ENCODE peak calls at places on chromosomes 13 and 19, in six cellular contexts. One of them, this sample, is unnamed.

GRCh38 chr19:41696402-41697197 is 8.5 kb upstream of the CEACAM7 start:
- DNase-seq in H9: peak
- DNase-seq in H1: no peak
- DNase-seq in neuronal stem cell: no peak
- DNase-seq in mesenchymal stem cell: no peak
- DNase-seq in IMR-90: no peak
- DNase-seq in this sample: no peak

GRCh38 chr19:6228523-6229215 is 51.1 kb downstream of the MLLT1 start:
- DNase-seq in neuronal stem cell: no peak
- DNase-seq in H9: no peak
- DNase-seq in IMR-90: no peak
- DNase-seq in mesenchymal stem cell: no peak
- DNase-seq in H1: no peak
- DNase-seq in this sample: no peak

GRCh38 chr19:17687141-17687856 is 855 bp downstream of the UNC13A start:
- DNase-seq in neuronal stem cell: no peak
- DNase-seq in mesenchymal stem cell: no peak
- DNase-seq in H9: peak
- DNase-seq in H1: no peak
- DNase-seq in IMR-90: no peak
- DNase-seq in this sample: no peak

GRCh38 chr19:632228-633067 is 889 bp downstream of the POLRMT start:
- DNase-seq in neuronal stem cell: peak
- DNase-seq in mesenchymal stem cell: peak
- DNase-seq in H1: no peak
- DNase-seq in H9: peak
- DNase-seq in IMR-90: peak
- DNase-seq in this sample: peak

GRCh38 chr19:13078897-13079541 is 23.6 kb downstream of the LYL1 start:
- DNase-seq in neuronal stem cell: no peak
- DNase-seq in IMR-90: no peak
- DNase-seq in H1: no peak
- DNase-seq in H9: no peak
- DNase-seq in mesenchymal stem cell: no peak
- DNase-seq in this sample: no peak

GRCh38 chr19:10995926-10996600 is 35.2 kb downstream of the SMARCA4 start:
- DNase-seq in neuronal stem cell: no peak
- DNase-seq in H9: no peak
- DNase-seq in H1: no peak
- DNase-seq in IMR-90: no peak
- DNase-seq in mesenchymal stem cell: no peak
- DNase-seq in this sample: no peak

GRCh38 chr13:33514362-33514761 is 228.8 kb upstream of the STARD13 start:
- DNase-seq in H1: no peak
- DNase-seq in IMR-90: no peak
- DNase-seq in H9: peak
- DNase-seq in mesenchymal stem cell: no peak
- DNase-seq in neuronal stem cell: no peak
- DNase-seq in this sample: no peak

GRCh38 chr13:111508164-111508870 is 187.9 kb downstream of the TEX29 start:
- DNase-seq in neuronal stem cell: no peak
- DNase-seq in IMR-90: no peak
- DNase-seq in H9: no peak
- DNase-seq in H1: no peak
- DNase-seq in mesenchymal stem cell: no peak
- DNase-seq in this sample: no peak

GRCh38 chr19:17333611-17334413 is 843 bp downstream of the ANO8 start:
- DNase-seq in H1: no peak
- DNase-seq in neuronal stem cell: no peak
- DNase-seq in mesenchymal stem cell: peak
- DNase-seq in H9: peak
- DNase-seq in IMR-90: peak
- DNase-seq in this sample: peak

GRCh38 chr13:106986687-106987434 is 418.9 kb upstream of the ARGLU1 start:
- DNase-seq in neuronal stem cell: no peak
- DNase-seq in mesenchymal stem cell: no peak
- DNase-seq in H9: no peak
- DNase-seq in IMR-90: no peak
- DNase-seq in H1: no peak
- DNase-seq in this sample: peak

GRCh38 chr19:9936151-9937000 is at the start of gene OLFM2:
- DNase-seq in mesenchymal stem cell: no peak
- DNase-seq in neuronal stem cell: peak
- DNase-seq in H9: peak
- DNase-seq in H1: no peak
- DNase-seq in IMR-90: no peak
- DNase-seq in this sample: no peak
- H3K4ac ChIP-seq in mesenchymal stem cell: no peak
- H3K4ac ChIP-seq in neuronal stem cell: peak
- H3K4ac ChIP-seq in H9: no peak
- H3K4ac ChIP-seq in H1: peak
- H3K4ac ChIP-seq in IMR-90: peak
- H3K4ac ChIP-seq in this sample: no peak

DNA sequence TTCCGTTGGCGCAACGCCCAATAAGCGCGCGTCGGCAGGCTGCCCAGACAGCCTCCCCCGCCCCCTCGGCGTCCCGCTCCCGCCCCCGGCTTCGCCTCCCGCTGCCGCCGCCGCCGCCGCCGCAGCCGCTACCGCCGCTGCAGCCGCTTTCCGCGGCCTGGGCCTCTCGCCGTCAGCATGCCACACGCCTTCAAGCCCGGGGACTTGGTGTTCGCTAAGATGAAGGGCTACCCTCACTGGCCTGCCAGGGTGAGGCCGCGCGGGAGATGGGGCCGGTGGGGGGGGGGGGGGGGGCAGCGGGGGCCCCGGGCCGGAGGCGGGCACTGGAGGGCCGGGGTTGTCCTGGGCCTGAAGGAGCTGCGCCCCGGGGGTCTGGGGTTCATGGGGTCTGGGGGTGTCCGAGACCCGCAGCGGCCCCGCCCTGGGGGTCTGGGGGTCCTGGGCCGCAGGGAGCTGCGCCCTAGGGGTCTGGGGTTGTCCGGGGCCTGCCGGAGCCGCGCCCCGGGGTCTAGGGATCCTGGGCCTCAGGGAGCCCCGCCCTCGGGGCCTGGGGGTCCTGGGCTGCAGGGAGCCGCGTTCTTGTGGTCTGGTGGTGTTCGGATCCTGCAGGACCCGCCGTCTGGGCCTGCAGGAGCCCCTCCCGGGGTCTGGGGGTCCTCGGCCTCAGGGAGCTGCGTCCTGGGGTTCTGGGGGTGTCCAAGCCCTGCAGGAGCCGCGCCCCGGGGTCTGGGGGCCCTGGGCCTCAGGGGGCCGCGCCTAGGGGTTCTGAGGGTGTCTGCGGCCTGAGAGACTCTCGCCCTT is at the start of gene HDGFL2:
- DNase-seq in mesenchymal stem cell: no peak
- DNase-seq in H9: no peak
- DNase-seq in neuronal stem cell: no peak
- DNase-seq in H1: no peak
- DNase-seq in IMR-90: no peak
- DNase-seq in this sample: no peak
- H4K8ac ChIP-seq in mesenchymal stem cell: peak
- H4K8ac ChIP-seq in H9: no peak
- H4K8ac ChIP-seq in neuronal stem cell: no peak
- H4K8ac ChIP-seq in H1: no peak
- H4K8ac ChIP-seq in IMR-90: peak
- H4K8ac ChIP-seq in this sample: peak

DNA sequence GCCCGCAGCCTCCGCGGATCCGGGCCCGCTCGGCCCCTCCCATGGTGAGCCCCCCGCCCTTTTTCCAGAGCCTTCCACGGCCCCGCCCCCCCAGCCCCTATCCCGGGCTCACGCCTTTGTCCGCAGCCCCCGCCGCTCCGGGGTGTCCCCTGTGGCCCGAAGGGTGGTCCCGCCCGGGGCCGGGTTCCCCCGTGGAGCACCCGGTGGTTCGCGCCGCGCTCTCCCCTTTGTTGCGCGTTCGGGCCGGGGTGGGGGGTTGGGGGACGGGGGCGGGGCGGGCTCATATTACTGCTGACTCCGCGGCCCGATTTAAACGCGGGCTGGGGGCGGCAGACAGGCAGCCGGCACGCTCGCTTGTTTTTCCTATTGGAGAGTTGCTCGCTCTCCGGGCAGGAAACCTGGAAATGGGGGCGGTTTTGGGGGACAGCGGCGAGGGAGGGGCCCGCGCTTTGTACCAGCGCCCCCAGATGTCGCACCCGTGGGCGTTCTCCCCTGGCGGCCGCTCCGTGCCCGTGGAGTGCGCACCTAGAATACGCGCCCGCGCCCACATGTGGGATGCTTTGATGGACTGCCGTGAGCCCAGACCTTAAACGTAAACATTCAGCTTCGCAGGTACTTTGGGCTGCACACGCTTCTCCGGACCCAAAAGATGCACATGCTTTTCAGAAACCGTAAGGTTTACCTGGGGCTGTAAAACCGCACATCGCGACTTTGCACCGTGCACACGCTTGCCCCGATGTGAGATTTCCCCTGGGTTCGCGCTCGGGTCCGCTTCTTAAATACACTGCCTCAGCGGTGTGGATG is 699 bp downstream of the PTOV1 start:
- DNase-seq in H9: peak
- DNase-seq in H1: no peak
- DNase-seq in IMR-90: no peak
- DNase-seq in mesenchymal stem cell: no peak
- DNase-seq in neuronal stem cell: no peak
- DNase-seq in this sample: peak
- H2AFZ ChIP-seq in H9: no peak
- H2AFZ ChIP-seq in H1: no peak
- H2AFZ ChIP-seq in IMR-90: peak
- H2AFZ ChIP-seq in mesenchymal stem cell: no peak
- H2AFZ ChIP-seq in neuronal stem cell: peak
- H2AFZ ChIP-seq in this sample: peak

DNA sequence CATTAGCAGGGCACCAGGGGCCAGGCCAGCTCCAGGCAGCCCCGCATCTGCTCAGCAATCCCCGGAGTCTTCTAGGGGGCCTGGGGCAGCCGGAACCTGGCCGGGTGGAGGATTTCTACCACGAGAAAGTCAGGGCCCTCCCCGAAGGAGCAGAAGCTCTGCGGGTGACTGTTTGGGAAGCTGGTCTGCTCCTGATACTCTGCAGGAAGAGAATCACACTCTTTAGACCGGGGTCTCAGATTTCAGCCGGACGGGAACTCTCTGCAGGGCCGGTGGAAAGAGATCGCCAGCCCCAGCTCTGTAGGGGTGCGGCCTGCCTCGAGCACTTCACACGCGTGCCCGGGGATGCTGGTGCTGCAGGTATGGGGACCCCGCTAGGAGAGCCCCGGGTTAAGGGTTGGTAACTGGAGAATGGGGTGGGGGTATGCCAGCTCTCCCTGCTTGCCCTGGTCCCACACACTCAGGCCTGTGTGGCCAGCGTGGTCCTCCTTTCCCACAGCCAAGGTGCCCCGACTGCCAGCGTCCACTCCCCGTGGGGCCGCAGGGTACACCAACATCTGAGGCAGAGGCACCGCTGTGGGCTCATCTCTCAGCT is 20.1 kb downstream of the RASA3 start:
- DNase-seq in IMR-90: peak
- DNase-seq in H9: no peak
- DNase-seq in neuronal stem cell: no peak
- DNase-seq in mesenchymal stem cell: no peak
- DNase-seq in H1: no peak
- DNase-seq in this sample: no peak
- H3K4ac ChIP-seq in IMR-90: peak
- H3K4ac ChIP-seq in H9: no peak
- H3K4ac ChIP-seq in neuronal stem cell: peak
- H3K4ac ChIP-seq in mesenchymal stem cell: peak
- H3K4ac ChIP-seq in H1: no peak
- H3K4ac ChIP-seq in this sample: no peak

DNA sequence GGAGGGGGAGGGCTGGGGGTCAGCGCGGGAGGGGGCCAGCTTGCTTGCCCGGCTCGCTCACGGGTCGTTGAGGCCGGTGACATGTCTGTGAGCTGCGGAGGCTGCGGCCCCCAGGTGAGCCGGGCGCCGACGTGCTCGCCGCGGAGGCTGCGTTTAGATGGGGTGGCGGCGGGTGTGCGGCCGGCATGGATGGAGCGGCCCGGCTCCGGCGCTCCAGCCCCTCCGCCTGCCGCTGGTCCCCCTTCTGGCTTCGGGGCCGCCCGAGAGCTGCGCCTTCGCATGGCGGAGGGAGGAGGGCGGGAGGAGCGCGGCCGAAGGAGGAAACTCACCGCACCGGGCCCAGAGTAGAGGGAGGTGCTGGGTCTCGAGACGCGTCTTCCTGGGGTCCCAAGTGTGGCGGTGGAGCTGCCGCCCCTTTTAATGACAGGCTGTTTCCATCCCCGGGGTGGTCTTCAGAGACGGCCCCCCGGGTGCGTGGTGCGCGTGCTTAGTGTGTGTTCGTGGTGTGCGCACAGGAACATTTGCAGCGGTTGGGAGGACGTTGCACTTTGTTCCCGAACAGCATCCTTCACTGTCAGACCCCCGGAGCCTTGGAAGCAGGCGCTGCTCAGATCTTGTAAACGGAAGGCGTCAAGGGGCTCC is at the start of gene AKAP11:
- DNase-seq in H9: no peak
- DNase-seq in mesenchymal stem cell: peak
- DNase-seq in IMR-90: peak
- DNase-seq in H1: no peak
- DNase-seq in neuronal stem cell: no peak
- DNase-seq in this sample: peak
- H4K8ac ChIP-seq in H9: no peak
- H4K8ac ChIP-seq in mesenchymal stem cell: peak
- H4K8ac ChIP-seq in IMR-90: peak
- H4K8ac ChIP-seq in H1: peak
- H4K8ac ChIP-seq in neuronal stem cell: no peak
- H4K8ac ChIP-seq in this sample: peak

GRCh38 chr19:7638802-7639465 is 2.0 kb downstream of the STXBP2 start:
- DNase-seq in H1: no peak
- DNase-seq in mesenchymal stem cell: no peak
- DNase-seq in H9: no peak
- DNase-seq in IMR-90: no peak
- DNase-seq in neuronal stem cell: no peak
- DNase-seq in this sample: no peak

GRCh38 chr19:7636317-7636690 is 606 bp upstream of the STXBP2 start:
- DNase-seq in mesenchymal stem cell: no peak
- DNase-seq in IMR-90: no peak
- DNase-seq in neuronal stem cell: no peak
- DNase-seq in H9: no peak
- DNase-seq in H1: no peak
- DNase-seq in this sample: no peak

GRCh38 chr19:7636691-7637373 is at the start of gene STXBP2:
- DNase-seq in H1: peak
- DNase-seq in neuronal stem cell: peak
- DNase-seq in H9: peak
- DNase-seq in mesenchymal stem cell: peak
- DNase-seq in IMR-90: no peak
- DNase-seq in this sample: peak

GRCh38 chr19:7635670-7636069 is 1.2 kb upstream of the STXBP2 start:
- DNase-seq in H9: no peak
- DNase-seq in mesenchymal stem cell: no peak
- DNase-seq in neuronal stem cell: no peak
- DNase-seq in IMR-90: no peak
- DNase-seq in H1: no peak
- DNase-seq in this sample: no peak

GRCh38 chr19:7637374-7638256 is 705 bp downstream of the STXBP2 start:
- DNase-seq in neuronal stem cell: no peak
- DNase-seq in IMR-90: no peak
- DNase-seq in H9: no peak
- DNase-seq in mesenchymal stem cell: peak
- DNase-seq in H1: no peak
- DNase-seq in this sample: peak
- H2AFZ ChIP-seq in neuronal stem cell: no peak
- H2AFZ ChIP-seq in IMR-90: peak
- H2AFZ ChIP-seq in H9: no peak
- H2AFZ ChIP-seq in mesenchymal stem cell: no peak
- H2AFZ ChIP-seq in H1: no peak
- H2AFZ ChIP-seq in this sample: no peak

This sample was measured in trophoblast cell.